ENCODE peak calls at places on chromosomes 6 and 20, in five cellular contexts. A is EL, Z is neural crest cell, K is cardiac fibroblast, I is amniotic stem cell. Q is an unnamed sample.

GRCh38 chr20:18739785-18740184 is 73.8 kb upstream of the SCP2D1 start:
- DNase-seq in A (peak), Z (no peak), K (peak), I (no peak), Q (no peak)

GRCh38 chr6:169780571-169781091 is 29.2 kb downstream of the ERMARD start:
- DNase-seq in Z (no peak), I (no peak), K (no peak), A (peak), Q (no peak)

GRCh38 chr6:111871725-111872520 is 1.3 kb downstream of the FYN start:
- DNase-seq in Z (peak), A (peak), K (peak), I (no peak), Q (peak)

GRCh38 chr6:29943053-29943966 is 978 bp downstream of the HLA-A start:
- DNase-seq in K (no peak), I (no peak), A (no peak), Z (no peak), Q (no peak)

GRCh38 chr6:106180208-106180607 is 94.1 kb downstream of the PRDM1 start:
- DNase-seq in A (no peak), K (no peak), Z (no peak), I (no peak), Q (no peak)

GRCh38 chr6:35035481-35036030 is 105.6 kb downstream of the TCP11 start:
- DNase-seq in I (no peak), A (no peak), K (no peak), Z (no peak), Q (no peak)

GRCh38 chr6:47477497-47478232 is at the start of gene CD2AP:
- DNase-seq in Z (peak), A (peak), K (peak), I (peak), Q (peak)

GRCh38 chr20:59783020-59784010 is 150.1 kb downstream of the SYCP2 start:
- DNase-seq in Z (peak), I (no peak), K (peak), A (peak), Q (peak)

GRCh38 chr20:48932375-48932941 is 10.9 kb downstream of the ARFGEF2 start:
- DNase-seq in K (peak), I (no peak), A (peak), Z (no peak), Q (peak)

GRCh38 chr6:118354641-118355040 is 193.5 kb upstream of the PLN start:
- DNase-seq in I (no peak), Z (no peak), A (no peak), K (no peak), Q (no peak)

GRCh38 chr6:6942826-6943225 is 164.9 kb upstream of the RREB1 start:
- DNase-seq in K (no peak), A (peak), I (no peak), Z (no peak), Q (no peak)

GRCh38 chr6:87847830-87848210 is 145.8 kb upstream of the AKIRIN2 start:
- DNase-seq in I (no peak), K (no peak), A (no peak), Z (no peak), Q (no peak)

GRCh38 chr20:25285091-25285647 is 37.3 kb downstream of the PYGB start:
- DNase-seq in K (no peak), I (no peak), A (no peak), Z (no peak), Q (no peak)

GRCh38 chr20:35225319-35226125 is 968 bp upstream of the MMP24 start:
- DNase-seq in Z (no peak), K (no peak), I (no peak), A (no peak), Q (no peak)

GRCh38 chr6:157912326-157912725 is 69.3 kb upstream of the SYNJ2 start:
- DNase-seq in I (peak), Z (no peak), A (peak), K (peak), Q (peak)

GRCh38 chr6:149936743-149937142 is 5.1 kb upstream of the ULBP2 start:
- DNase-seq in A (no peak), I (no peak), Z (no peak), K (no peak), Q (no peak)

GRCh38 chr6:30841644-30842504 is 42.4 kb upstream of the DDR1 start:
- DNase-seq in Z (no peak), A (no peak), I (no peak), K (no peak), Q (no peak)

GRCh38 chr20:2840967-2841531 is 504 bp downstream of the VPS16 start:
- DNase-seq in I (peak), Z (peak), K (peak), A (peak), Q (peak)

GRCh38 chr6:16031278-16031981 is 97.5 kb upstream of the MYLIP start:
- DNase-seq in I (no peak), A (no peak), K (no peak), Z (no peak), Q (no peak)

GRCh38 chr6:154408906-154409500 is 52.4 kb upstream of the IPCEF1 start:
- DNase-seq in A (no peak), I (no peak), Z (no peak), K (peak), Q (peak)

GRCh38 chr20:2524435-2525272 is 11.7 kb upstream of the TMC2 start:
- DNase-seq in A (peak), K (peak), Z (peak), I (peak), Q (peak)

GRCh38 chr6:36131517-36132220 is 1.4 kb downstream of the MAPK13 start:
- DNase-seq in I (no peak), Z (no peak), A (peak), K (peak), Q (peak)